ENCODE peak calls at places on chromosomes 1 and 21, in six cellular contexts. O is body of pancreas, R is IMR-90, Q is HCT116, X is uterus, W is heart left ventricle. P is an unnamed sample. For H3K27me3, the result is how much of the 10 kb centered on the place peaks cover.

GRCh38 chr1:218498061-218498938 is 153.2 kb downstream of the TGFB2 start:
- DNase-seq in O (no peak), R (peak), Q (no peak), X (no peak), W (no peak), P (no peak)

GRCh38 chr1:91124989-91125417 is 103.2 kb upstream of the ZNF644 start:
- DNase-seq in O (no peak), R (no peak), Q (no peak), X (no peak), W (no peak), P (no peak)

GRCh38 chr21:46003575-46004007 is 22.0 kb downstream of the COL6A1 start:
- DNase-seq in O (no peak), R (no peak), Q (no peak), X (peak), W (no peak), P (peak)

GRCh38 chr1:207875532-207875931 is 35.4 kb downstream of the CD34 start:
- DNase-seq in O (no peak), R (no peak), Q (no peak), X (no peak), W (no peak), P (no peak)

GRCh38 chr1:109819906-109820305 is 56.2 kb upstream of the EPS8L3 start:
- DNase-seq in O (no peak), R (no peak), Q (no peak), X (no peak), W (no peak), P (no peak)

GRCh38 chr1:151175036-151175741 is 592 bp downstream of the TMOD4 start:
- DNase-seq in O (no peak), R (peak), Q (no peak), X (no peak), W (no peak), P (no peak)

GRCh38 chr1:187226396-187226795 is 397.6 kb downstream of the PLA2G4A start:
- DNase-seq in O (no peak), R (peak), Q (no peak), X (no peak), W (no peak), P (no peak)

GRCh38 chr1:108686609-108687313 is 5.3 kb upstream of the PRPF38B start:
- DNase-seq in O (no peak), R (peak), Q (no peak), X (no peak), W (no peak), P (no peak)

GRCh38 chr1:243433737-243434370 is 178.0 kb downstream of the SDCCAG8 start:
- DNase-seq in O (no peak), R (peak), Q (no peak), X (no peak), W (no peak), P (no peak)

GRCh38 chr1:47983677-47984076 is 13.5 kb downstream of the TRABD2B start:
- DNase-seq in O (no peak), R (no peak), Q (no peak), X (no peak), W (no peak), P (no peak)

GRCh38 chr1:22741118-22741517 is 30.5 kb downstream of the EPHB2 start:
- DNase-seq in O (no peak), R (no peak), Q (no peak), X (no peak), W (no peak), P (no peak)

GRCh38 chr1:52678961-52679897 is 18.9 kb downstream of the COA7 start:
- DNase-seq in O (no peak), R (no peak), Q (no peak), X (no peak), W (no peak), P (no peak)

GRCh38 chr1:22347854-22348760 is 103.5 kb upstream of the ZBTB40 start:
- DNase-seq in O (peak), R (no peak), Q (no peak), X (no peak), W (no peak), P (no peak)

GRCh38 chr1:90721210-90722194 is 4.4 kb upstream of the BARHL2 start:
- DNase-seq in O (peak), R (peak), Q (peak), X (no peak), W (no peak), P (no peak)

GRCh38 chr1:223248787-223249175 is 105.7 kb upstream of the TLR5 start:
- DNase-seq in O (no peak), R (no peak), Q (no peak), X (no peak), W (no peak), P (no peak)

GRCh38 chr1:205983925-205984725 is 19.1 kb downstream of the RAB7B start:
- DNase-seq in O (peak), R (peak), Q (peak), X (no peak), W (peak), P (peak)

GRCh38 chr1:224852901-224853568 is 76.4 kb upstream of the DNAH14 start:
- DNase-seq in O (no peak), R (peak), Q (peak), X (no peak), W (no peak), P (no peak)

GRCh38 chr1:41333146-41333784 is 28.0 kb upstream of the FOXO6 start:
- DNase-seq in O (no peak), R (peak), Q (no peak), X (no peak), W (no peak), P (no peak)

GRCh38 chr1:935751-936231 is 12.1 kb downstream of the SAMD11 start:
- DNase-seq in O (peak), R (no peak), Q (no peak), X (no peak), W (no peak), P (no peak)

GRCh38 chr1:212030936-212031528 is 4.3 kb downstream of the INTS7 start:
- DNase-seq in O (no peak), R (peak), Q (peak), X (no peak), W (no peak), P (no peak)

GRCh38 chr1:8862528-8862927 is 16.0 kb downstream of the ENO1 start:
- DNase-seq in O (no peak), R (no peak), Q (no peak), X (no peak), W (no peak), P (no peak)

GRCh38 chr21:44038063-44038462 is 26.0 kb downstream of the TRAPPC10 start:
- DNase-seq in O (no peak), R (no peak), Q (no peak), X (no peak), W (no peak), P (no peak)

GRCh38 chr1:182015360-182015759 is 46.2 kb downstream of the ZNF648 start:
- DNase-seq in O (no peak), R (no peak), Q (no peak), X (no peak), W (no peak), P (no peak)

GRCh38 chr1:198716051-198716450 is 77.2 kb downstream of the PTPRC start:
- DNase-seq in O (no peak), R (no peak), Q (no peak), X (no peak), W (no peak), P (no peak)

GRCh38 chr21:29295066-29295650 is 3.6 kb upstream of the BACH1 start:
- DNase-seq in O (no peak), R (no peak), Q (no peak), X (no peak), W (no peak), P (no peak)

GRCh38 chr1:223390618-223391017 is 2.6 kb upstream of the CCDC185 start:
- DNase-seq in O (no peak), R (no peak), Q (no peak), X (no peak), W (no peak), P (no peak)

GRCh38 chr1:236204656-236205055 is 62.3 kb downstream of the GPR137B start:
- DNase-seq in O (no peak), R (peak), Q (no peak), X (no peak), W (no peak), P (no peak)

GRCh38 chr1:214234635-214235025 is 46.3 kb upstream of the SMYD2 start:
- DNase-seq in O (no peak), R (peak), Q (no peak), X (no peak), W (no peak), P (no peak)

GRCh38 chr1:197144570-197145325 is 1.7 kb downstream of the ASPM start:
- DNase-seq in O (no peak), R (peak), Q (no peak), X (no peak), W (no peak), P (no peak)

GRCh38 chr1:117365350-117366280 is 1.6 kb upstream of the MAN1A2 start:
- DNase-seq in O (peak), R (peak), Q (no peak), X (no peak), W (no peak), P (peak)

GRCh38 chr1:239253032-239253431 is 133.3 kb upstream of the CHRM3 start:
- DNase-seq in O (no peak), R (no peak), Q (no peak), X (no peak), W (no peak), P (no peak)

GRCh38 chr1:212774584-212774983 is 17.0 kb downstream of the NSL1 start:
- DNase-seq in O (no peak), R (peak), Q (no peak), X (no peak), W (no peak), P (no peak)

GRCh38 chr21:44383216-44383615 is 29.8 kb downstream of the TRPM2 start:
- DNase-seq in O (no peak), R (no peak), Q (no peak), X (no peak), W (no peak), P (no peak)

GRCh38 chr1:202187040-202187671 is 6.4 kb upstream of the LGR6 start:
- DNase-seq in O (no peak), R (no peak), Q (no peak), X (no peak), W (no peak), P (peak)

GRCh38 chr1:15953294-15953771 is 22.6 kb downstream of the ZBTB17 start:
- DNase-seq in O (no peak), R (peak), Q (no peak), X (no peak), W (no peak), P (no peak)

GRCh38 chr1:167676205-167676915 is 45.4 kb upstream of the MPZL1 start:
- DNase-seq in O (no peak), R (no peak), Q (no peak), X (no peak), W (no peak), P (no peak)

GRCh38 chr1:1479547-1480483 is 8.2 kb downstream of the ATAD3B start:
- DNase-seq in O (no peak), R (no peak), Q (no peak), X (no peak), W (no peak), P (no peak)

GRCh38 chr1:22287946-22288520 is 145.1 kb upstream of the WNT4 start:
- DNase-seq in O (no peak), R (no peak), Q (no peak), X (no peak), W (no peak), P (no peak)

DNA sequence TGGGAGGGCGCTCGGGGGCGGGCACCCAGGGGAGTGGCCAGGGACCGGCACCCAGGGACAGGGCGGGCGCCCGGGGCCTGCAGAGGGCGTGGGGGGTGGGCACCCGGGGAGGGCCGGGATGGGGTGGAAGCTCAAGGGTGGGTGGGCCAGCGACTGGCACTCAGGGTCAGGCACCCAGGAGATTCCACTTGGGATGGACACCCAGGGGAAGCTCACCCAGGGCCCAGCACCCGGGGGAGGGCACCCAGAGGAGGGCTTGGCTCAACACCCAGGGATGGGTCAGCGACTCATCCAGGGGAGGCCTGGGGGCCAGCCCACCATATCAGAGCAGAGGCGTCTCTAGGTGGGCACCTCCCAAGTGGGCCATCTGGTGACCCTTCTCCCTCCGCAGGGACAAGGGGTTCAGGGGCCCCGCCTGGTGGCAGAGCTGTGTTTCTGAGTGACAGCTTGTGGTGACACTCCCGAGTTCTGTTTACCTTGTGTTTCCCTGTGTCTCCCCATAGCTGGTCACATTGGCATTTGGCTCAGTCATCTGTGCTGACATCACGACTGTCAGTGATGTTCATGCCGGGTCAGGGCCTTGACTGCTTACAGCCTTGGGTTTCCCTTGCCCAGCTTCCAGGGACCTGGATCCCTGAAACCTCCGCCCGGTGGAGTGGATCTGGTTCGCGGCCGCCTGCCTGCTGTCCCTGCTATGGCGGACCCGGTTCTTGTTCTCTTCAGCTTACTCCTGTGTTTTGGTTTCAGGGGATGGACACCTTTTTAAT is 749 bp downstream of the IBA57 start:
- DNase-seq in O (peak), R (peak), Q (peak), X (peak), W (peak), P (no peak)
- TF ChIP-seq POLR2A in O (no peak), R (peak), Q (no peak), X (no peak), W (no peak), P (no peak)

GRCh38 chr1:184541537-184542152 is 154.8 kb downstream of the C1orf21 start:
- DNase-seq in O (no peak), R (no peak), Q (no peak), X (no peak), W (no peak), P (no peak)

GRCh38 chr1:184539580-184539979 is 152.8 kb downstream of the C1orf21 start:
- DNase-seq in O (no peak), R (no peak), Q (no peak), X (no peak), W (no peak), P (no peak)

GRCh38 chr1:184536246-184536985 is 149.6 kb downstream of the C1orf21 start:
- DNase-seq in O (no peak), R (no peak), Q (no peak), X (no peak), W (no peak), P (no peak)

GRCh38 chr1:184545601-184546000 is 158.8 kb downstream of the C1orf21 start:
- DNase-seq in O (no peak), R (peak), Q (no peak), X (no peak), W (no peak), P (no peak)

GRCh38 chr1:184542291-184542690 is 155.5 kb downstream of the C1orf21 start:
- DNase-seq in O (no peak), R (no peak), Q (no peak), X (no peak), W (no peak), P (no peak)
- H3K27ac ChIP-seq in O (no peak), R (no peak), Q (no peak), X (no peak), W (no peak), P (no peak)

DNA sequence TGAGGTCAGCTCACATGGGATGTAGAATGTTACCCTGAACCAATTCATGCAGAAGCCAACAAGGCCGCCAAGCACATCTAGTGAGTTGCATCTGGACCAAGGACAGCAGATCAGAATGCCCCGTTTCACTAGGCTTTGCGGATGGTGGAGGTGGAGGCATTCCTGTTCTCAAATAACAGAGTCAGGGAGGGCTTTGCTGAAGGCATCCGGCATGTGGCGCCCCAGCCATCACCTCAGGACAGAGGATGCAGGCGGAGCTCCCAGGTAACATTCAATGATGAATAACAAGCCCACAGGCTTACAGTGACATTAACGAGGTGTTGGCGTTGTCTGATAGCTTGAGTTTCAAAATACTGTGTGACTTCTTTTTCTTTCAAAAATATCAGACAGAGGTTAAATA is 476.2 kb downstream of the CAMTA1 start:
- DNase-seq in O (no peak), R (no peak), Q (no peak), X (no peak), W (no peak), P (no peak)
- H3K27me3 ChIP-seq in O (under half), R (under half), Q (under half), X (under half), W (under half), P (under half)

DNA sequence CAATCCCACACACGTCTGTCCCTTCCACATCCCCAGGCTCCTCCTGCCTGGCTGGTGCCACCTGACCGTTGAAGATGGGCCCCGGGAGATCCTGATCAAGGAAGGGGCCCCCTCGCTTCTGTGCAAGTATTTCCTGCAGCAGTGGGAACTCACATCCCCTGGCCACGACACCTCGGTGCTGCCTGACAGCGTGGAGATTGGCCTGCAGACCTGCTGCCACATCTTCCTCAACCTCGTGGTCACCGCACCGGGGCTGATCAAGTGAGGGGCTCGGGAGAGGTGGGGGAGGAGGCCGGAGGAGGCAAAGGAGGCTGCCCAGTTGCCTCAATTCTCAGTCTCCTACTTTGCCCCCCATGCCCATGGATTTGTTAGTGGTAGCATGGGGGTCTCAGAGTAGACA is 5.6 kb downstream of the NCDN start:
- DNase-seq in O (no peak), R (no peak), Q (no peak), X (no peak), W (no peak), P (no peak)
- TF ChIP-seq POLR2A in O (no peak), R (no peak), Q (no peak), X (no peak), W (no peak), P (no peak)